ENCODE peak calls at places on chromosomes 3 and 15, in six cellular contexts. A is lower leg skin, F is heart left ventricle, Z is A549, X is nephron progenitor cell, L is GM12865. R is an unnamed sample.

GRCh38 chr3:156181509-156181908 is 61.1 kb downstream of the KCNAB1 start:
- DNase-seq in X (no peak), A (no peak), L (no peak), Z (no peak), F (no peak), R (no peak)

GRCh38 chr3:178494376-178494775 is 41.9 kb upstream of the KCNMB2 start:
- DNase-seq in F (no peak), A (no peak), L (no peak), X (no peak), Z (no peak), R (no peak)

GRCh38 chr3:62144482-62144881 is 228.9 kb downstream of the FEZF2 start:
- DNase-seq in L (no peak), Z (no peak), F (no peak), A (no peak), X (no peak), R (no peak)

GRCh38 chr3:194130211-194130610 is 5.7 kb upstream of the HES1 start:
- DNase-seq in F (no peak), Z (no peak), X (no peak), L (no peak), A (no peak), R (no peak)

GRCh38 chr3:170204023-170204472 is 18.2 kb upstream of the PRKCI start:
- DNase-seq in X (no peak), F (no peak), Z (no peak), A (no peak), L (no peak), R (no peak)

GRCh38 chr15:67033012-67033411 is 32.4 kb upstream of the SMAD3 start:
- DNase-seq in F (no peak), A (no peak), L (no peak), X (no peak), Z (no peak), R (no peak)

GRCh38 chr3:23209103-23209502 is 6.0 kb downstream of the UBE2E2 start:
- DNase-seq in A (no peak), L (no peak), X (no peak), F (no peak), Z (no peak), R (no peak)

GRCh38 chr15:59736181-59736580 is 47.1 kb upstream of the BNIP2 start:
- DNase-seq in A (no peak), L (no peak), F (no peak), Z (no peak), X (no peak), R (peak)

GRCh38 chr3:10457560-10457959 is 47.8 kb downstream of the ATP2B2 start:
- DNase-seq in A (no peak), F (no peak), Z (no peak), X (no peak), L (no peak), R (no peak)

GRCh38 chr15:82040862-82041261 is 5.0 kb downstream of the MEX3B start:
- DNase-seq in L (no peak), A (no peak), Z (no peak), X (peak), F (no peak), R (peak)

GRCh38 chr3:126104028-126104635 is 20.2 kb upstream of the SLC41A3 start:
- DNase-seq in F (peak), A (no peak), X (no peak), L (no peak), Z (no peak), R (no peak)

GRCh38 chr3:126102530-126102951 is 18.6 kb upstream of the SLC41A3 start:
- DNase-seq in F (no peak), Z (no peak), X (no peak), L (no peak), A (peak), R (no peak)

GRCh38 chr3:126104742-126105605 is 21.1 kb upstream of the SLC41A3 start:
- DNase-seq in F (peak), X (no peak), Z (no peak), A (peak), L (no peak), R (no peak)

GRCh38 chr3:126102011-126102410 is 18.1 kb upstream of the SLC41A3 start:
- DNase-seq in X (no peak), F (no peak), L (no peak), A (no peak), Z (no peak), R (no peak)

GRCh38 chr3:126103121-126104027 is 19.4 kb upstream of the SLC41A3 start:
- DNase-seq in A (peak), Z (no peak), L (peak), X (no peak), F (no peak), R (no peak)
- TF ChIP-seq CTCF in A (no peak), Z (no peak), L (peak), X (no peak), F (no peak), R (peak)

GRCh38 chr3:101155828-101156227 is 162.6 kb upstream of the ABI3BP start:
- DNase-seq in F (no peak), L (no peak), X (no peak), A (no peak), Z (no peak), R (no peak)
- TF ChIP-seq CTCF in F (no peak), L (no peak), X (no peak), A (no peak), Z (no peak), R (no peak)

DNA sequence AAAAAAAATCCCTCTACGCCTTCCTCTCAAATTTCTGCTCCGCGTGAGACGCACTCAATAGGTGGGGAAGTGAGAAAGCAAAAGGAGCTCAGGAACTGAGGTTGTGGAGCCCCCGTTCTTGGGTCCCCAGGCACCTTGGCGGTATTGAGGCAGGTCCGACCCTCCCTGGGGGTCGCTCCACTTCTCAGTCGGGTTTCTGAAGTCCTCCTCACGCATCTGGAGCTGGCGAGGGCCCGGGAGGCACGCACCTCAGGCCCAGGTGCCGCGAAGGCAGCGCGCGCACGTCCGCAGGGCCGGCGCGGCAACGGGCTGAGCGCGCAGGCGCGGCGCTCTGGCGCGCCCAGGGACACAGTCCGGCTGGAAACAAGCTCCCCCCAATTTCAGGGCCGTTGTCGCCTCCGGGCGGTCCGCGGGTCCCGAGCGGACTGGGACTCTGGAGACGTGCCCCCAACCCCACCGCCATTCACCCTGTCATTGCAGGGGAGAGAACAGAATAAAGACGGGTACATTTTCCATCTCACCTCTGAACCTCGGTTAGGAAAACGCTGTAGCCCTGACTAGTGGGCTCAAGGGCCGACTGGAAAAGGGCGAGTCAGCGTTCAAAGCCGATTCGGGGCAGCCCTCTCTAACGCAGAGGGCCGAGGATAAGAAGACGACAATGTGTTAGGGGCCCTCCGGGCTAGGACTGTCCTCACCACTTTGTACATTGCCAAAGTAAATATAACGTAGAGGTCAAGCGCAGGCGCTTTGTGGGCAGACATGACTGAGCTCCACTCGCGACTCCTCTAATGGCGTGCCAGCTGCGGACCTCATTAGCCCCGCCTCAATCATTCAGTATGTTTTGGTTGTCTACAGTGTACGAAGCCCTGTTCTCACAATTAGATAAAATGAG is at the start of gene ZNF770:
- DNase-seq in X (peak), L (peak), A (peak), Z (peak), F (peak), R (peak)
- TF ChIP-seq CTCF in X (no peak), L (no peak), A (no peak), Z (no peak), F (no peak), R (no peak)

GRCh38 chr15:45268135-45268534 is 16.1 kb downstream of the SLC28A2 start:
- DNase-seq in L (peak), F (no peak), X (no peak), Z (no peak), A (no peak), R (no peak)
- TF ChIP-seq CTCF in L (peak), F (no peak), X (no peak), Z (no peak), A (no peak), R (peak)

R was measured in GM13977.